ENCODE peak calls at places on chromosomes 4 and X, in four cellular contexts. R, H, Q and C are unnamed samples.

GRCh38 chr4:170005472-170005871 is 20.7 kb downstream of the MFAP3L start:
- DNase-seq in R (no peak), H (no peak), Q (no peak), C (no peak)

GRCh38 chr4:83862471-83862870 is 326.6 kb downstream of the GPAT3 start:
- DNase-seq in R (no peak), H (no peak), Q (peak), C (no peak)

GRCh38 chr4:112251044-112251632 is 19.6 kb downstream of the AP1AR start:
- DNase-seq in R (no peak), H (no peak), Q (no peak), C (no peak)

GRCh38 chr4:140666889-140667614 is 89.1 kb downstream of the TBC1D9 start:
- DNase-seq in R (no peak), H (no peak), Q (no peak), C (no peak)

GRCh38 chrX:14409341-14409740 is 120.0 kb upstream of the GLRA2 start:
- DNase-seq in R (no peak), H (no peak), Q (peak), C (no peak)

GRCh38 chr4:85209161-85209560 is 242.7 kb upstream of the WDFY3 start:
- DNase-seq in R (no peak), H (no peak), Q (no peak), C (no peak)

GRCh38 chrX:22025751-22026150 is 6.4 kb upstream of the PHEX start:
- DNase-seq in R (no peak), H (no peak), Q (peak), C (no peak)

GRCh38 chrX:39895228-39896110 is 202.3 kb downstream of the BCOR start:
- DNase-seq in R (no peak), H (no peak), Q (no peak), C (no peak)

GRCh38 chrX:97672138-97672537 is 788.4 kb downstream of the RPA4 start:
- DNase-seq in R (no peak), H (no peak), Q (no peak), C (no peak)

GRCh38 chr4:184746532-184746870 is 12.6 kb upstream of the CENPU start:
- DNase-seq in R (no peak), H (no peak), Q (no peak), C (no peak)

GRCh38 chr4:103996059-103996458 is 276.3 kb upstream of the TACR3 start:
- DNase-seq in R (no peak), H (no peak), Q (no peak), C (no peak)

GRCh38 chr4:77015390-77015789 is 60.4 kb downstream of the CCNI start:
- DNase-seq in R (no peak), H (no peak), Q (no peak), C (no peak)

GRCh38 chr4:89071311-89071710 is 14.3 kb upstream of the FAM13A start:
- DNase-seq in R (no peak), H (no peak), Q (no peak), C (no peak)

GRCh38 chr4:125168531-125168930 is 146.2 kb upstream of the FAT4 start:
- DNase-seq in R (no peak), H (no peak), Q (no peak), C (no peak)

GRCh38 chr4:68337004-68337403 is 12.9 kb downstream of the YTHDC1 start:
- DNase-seq in R (no peak), H (no peak), Q (no peak), C (no peak)

GRCh38 chrX:155435744-155436112 is 22.7 kb downstream of the F8A3 start:
- DNase-seq in R (peak), H (no peak), Q (no peak), C (no peak)

GRCh38 chrX:37846141-37846540 is 1.2 kb downstream of the DYNLT3 start:
- DNase-seq in R (no peak), H (no peak), Q (no peak), C (no peak)

GRCh38 chrX:100411802-100412333 is 1.8 kb upstream of the PCDH19 start:
- DNase-seq in R (no peak), H (no peak), Q (no peak), C (no peak)

GRCh38 chrX:153963546-153963945 is 8.1 kb downstream of the HCFC1 start:
- DNase-seq in R (no peak), H (no peak), Q (no peak), C (no peak)

GRCh38 chr4:5365071-5366008 is 314.1 kb downstream of the STK32B start:
- DNase-seq in R (no peak), H (peak), Q (peak), C (no peak)

DNA sequence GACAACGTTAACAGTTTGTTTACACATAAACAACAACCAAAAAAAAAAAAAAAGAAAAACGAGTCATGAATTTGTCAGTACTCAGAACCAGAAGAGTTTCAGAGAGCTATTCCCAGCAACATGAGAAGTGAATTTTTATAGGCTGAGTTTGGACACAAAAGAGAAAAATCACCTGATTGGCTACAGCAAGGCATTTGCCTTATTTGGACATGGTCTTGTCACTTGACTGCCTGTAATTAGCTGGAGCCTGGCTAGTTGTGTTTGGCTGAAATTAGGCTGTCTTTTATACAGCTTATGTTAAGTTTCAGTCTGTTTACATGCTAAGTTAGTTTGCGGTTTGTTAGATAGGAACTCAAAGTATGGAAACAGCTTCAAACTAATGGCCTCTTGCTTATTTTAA is 880 bp upstream of the TEX13A start:
- DNase-seq in R (no peak), H (no peak), Q (no peak), C (no peak)
- TF ChIP-seq FOXM1 in R (no peak), H (no peak), Q (no peak), C (no peak)

DNA sequence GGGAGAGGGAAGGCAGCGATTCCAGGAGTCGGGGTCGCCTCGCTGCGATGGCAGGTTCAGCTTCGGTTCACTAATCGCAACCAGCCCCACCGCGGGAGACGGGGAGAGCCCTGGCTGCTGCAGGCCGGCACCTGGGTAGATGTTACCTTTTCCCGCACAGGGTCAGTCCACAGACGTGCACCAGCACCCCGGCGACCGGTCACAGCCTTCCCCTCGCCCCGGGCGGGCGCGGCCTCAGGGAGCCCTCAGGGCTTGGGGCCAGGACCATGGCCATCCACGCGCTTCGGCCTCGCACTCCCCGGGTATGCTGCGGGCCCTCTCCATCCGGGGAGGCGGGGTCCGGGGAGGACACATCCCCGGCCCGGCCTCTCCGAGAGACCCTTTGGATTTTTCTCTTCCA is 26.1 kb upstream of the EXOC1L start:
- DNase-seq in R (no peak), H (no peak), Q (no peak), C (peak)
- H3K4me2 ChIP-seq in R (no peak), H (no peak), Q (no peak), C (no peak)

DNA sequence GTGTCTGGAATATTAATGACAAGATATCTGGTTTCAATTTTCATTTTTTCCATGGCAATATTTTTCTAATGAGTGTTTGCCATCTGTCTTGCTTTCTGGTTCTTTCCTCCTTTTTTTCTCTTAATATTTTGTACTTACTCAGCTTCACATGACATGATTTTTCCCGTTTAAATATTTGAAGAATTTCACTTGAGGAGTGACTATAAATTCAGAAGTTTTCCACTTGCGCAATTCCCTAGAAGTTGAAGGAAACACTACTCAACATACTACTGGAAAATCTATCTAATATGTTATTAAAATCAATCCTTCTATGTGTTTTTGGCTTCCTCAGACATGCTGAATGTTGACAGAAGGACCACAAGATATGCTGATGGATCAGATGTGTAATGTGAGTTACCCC is 36.8 kb upstream of the BANK1 start:
- DNase-seq in R (no peak), H (no peak), Q (no peak), C (no peak)
- TF ChIP-seq FOXM1 in R (no peak), H (no peak), Q (no peak), C (no peak)

GRCh38 chrX:47584714-47585113 is 2.5 kb downstream of the TIMP1 start:
- DNase-seq in R (no peak), H (no peak), Q (no peak), C (no peak)
- H3K4me2 ChIP-seq in R (peak), H (no peak), Q (no peak), C (no peak)

GRCh38 chr4:7365472-7366179 is 69.1 kb downstream of the PSAPL1 start:
- DNase-seq in R (no peak), H (no peak), Q (no peak), C (peak)
- TF ChIP-seq FOXM1 in R (no peak), H (no peak), Q (no peak), C (no peak)

GRCh38 chr4:107838138-107838618 is 13.4 kb downstream of the SGMS2 start:
- DNase-seq in R (no peak), H (no peak), Q (no peak), C (no peak)
- H3K4me2 ChIP-seq in R (no peak), H (no peak), Q (no peak), C (no peak)

DNA sequence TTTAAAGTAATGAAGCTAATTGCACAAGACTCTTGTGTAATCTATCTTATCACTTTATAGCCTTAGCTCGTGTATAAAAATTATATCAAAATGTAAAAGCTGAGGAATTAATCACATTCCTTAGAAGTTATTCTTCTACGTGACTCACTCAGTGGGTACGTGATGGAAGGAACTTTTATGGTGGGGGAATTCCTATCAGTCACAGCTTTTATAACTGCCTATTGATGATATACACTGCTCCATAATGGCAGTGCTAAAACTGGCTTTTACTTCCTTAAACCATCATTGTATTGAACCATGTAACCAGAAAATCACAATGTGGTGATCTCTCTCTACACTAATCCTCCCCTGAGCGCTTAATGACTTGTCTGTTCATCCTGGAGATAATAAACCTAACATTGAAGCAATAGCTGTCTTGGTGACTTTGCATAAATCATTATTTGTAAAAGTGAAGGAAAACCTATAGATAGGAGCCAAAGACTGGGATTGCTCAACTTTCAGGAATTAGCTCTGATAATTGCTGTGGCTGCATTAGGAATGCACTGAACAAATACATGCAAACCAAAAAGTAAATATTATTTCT is 276.7 kb downstream of the GBA3 start:
- DNase-seq in R (no peak), H (no peak), Q (peak), C (no peak)
- TF ChIP-seq FOXM1 in R (no peak), H (no peak), Q (no peak), C (no peak)

DNA sequence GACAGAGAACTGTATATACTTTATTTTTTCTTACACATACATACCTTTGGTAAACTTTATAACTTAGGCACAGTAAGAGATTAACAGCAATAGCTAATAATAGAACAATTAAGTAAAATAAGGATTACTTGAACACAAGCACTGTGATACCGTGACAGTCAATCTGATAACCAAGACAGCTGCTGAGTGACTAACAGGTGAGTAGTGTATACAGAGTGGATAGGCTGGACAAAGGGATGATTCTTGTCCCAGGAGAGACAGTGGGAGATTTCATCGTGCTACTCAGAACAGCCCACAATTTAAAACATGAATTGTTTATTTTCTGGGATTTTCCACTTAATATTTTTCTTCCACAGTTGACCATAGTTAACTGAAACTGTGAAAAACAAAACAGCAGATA is 411.8 kb downstream of the PPP1R2C start:
- DNase-seq in R (no peak), H (no peak), Q (no peak), C (no peak)
- H3K4me2 ChIP-seq in R (no peak), H (no peak), Q (no peak), C (no peak)

GRCh38 chr4:41814565-41814964 is 66.0 kb upstream of the PHOX2B start:
- DNase-seq in R (no peak), H (no peak), Q (no peak), C (no peak)
- TF ChIP-seq FOXM1 in R (no peak), H (no peak), Q (no peak), C (no peak)

DNA sequence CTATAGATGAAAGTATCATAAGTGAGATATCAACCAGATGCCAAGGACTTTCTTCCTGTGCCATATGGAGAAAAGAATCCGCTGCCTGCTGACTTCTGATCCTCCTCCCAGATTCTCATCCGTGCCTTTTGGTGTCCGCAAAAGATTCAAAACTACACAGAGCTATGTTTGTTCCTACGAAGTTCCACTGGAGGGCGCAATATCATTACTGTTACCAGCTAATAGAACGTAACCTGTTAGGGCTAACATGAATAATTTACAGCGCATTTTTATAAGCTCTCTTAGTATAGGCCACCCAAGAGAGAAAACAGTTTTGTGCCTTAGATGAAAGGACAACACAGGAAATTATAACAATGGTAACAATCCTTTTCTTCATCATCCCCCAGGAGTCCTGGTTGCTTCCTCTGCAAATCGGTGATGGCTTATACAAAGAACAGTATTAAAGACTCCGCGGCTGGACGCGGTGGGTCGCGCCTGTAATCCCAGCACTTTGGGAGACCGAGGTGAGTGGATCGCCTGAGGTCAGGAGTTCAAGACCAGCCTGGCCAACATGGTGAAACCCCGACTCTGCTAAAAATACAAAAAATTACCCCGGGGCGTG is 22.8 kb upstream of the CENPVL3 start:
- DNase-seq in R (peak), H (no peak), Q (peak), C (peak)
- H3K4me2 ChIP-seq in R (no peak), H (no peak), Q (no peak), C (no peak)